ENCODE peak calls at places on chromosomes 12 and 14, in eight cellular contexts. R is heart left ventricle; D is HCT116; I is testis; M is neural progenitor cell; F is AG04450; B is CD8-positive, alpha-beta T cell; U is IMR-90. N is an unnamed sample.

GRCh38 chr12:42421844-42422779 is 96.1 kb downstream of the PPHLN1 start:
- DNase-seq in R (no peak), D (no peak), I (no peak), M (no peak), F (peak; percentile 16), B (no peak), U (peak; percentile 90), N (no peak)

GRCh38 chr14:63852271-63852816 is 460 bp upstream of the SYNE2 start:
- DNase-seq in R (no peak), D (no peak), I (no peak), M (no peak), F (no peak), B (no peak), U (peak; percentile 20), N (no peak)

GRCh38 chr14:61836184-61836583 is 74.0 kb downstream of the SNAPC1 start:
- DNase-seq in R (no peak), D (no peak), I (no peak), M (no peak), F (no peak), B (no peak), U (peak; percentile 64), N (no peak)

GRCh38 chr14:74302160-74302628 is 540 bp downstream of the ABCD4 start:
- DNase-seq in R (no peak), D (no peak), I (no peak), M (peak; percentile 43), F (no peak), B (no peak), U (peak; percentile 56), N (no peak)

GRCh38 chr14:26636571-26636970 is 38.7 kb upstream of the NOVA1 start:
- DNase-seq in R (no peak), D (no peak), I (no peak), M (no peak), F (no peak), B (no peak), U (no peak), N (no peak)

GRCh38 chr12:25051583-25052190 is 102.8 kb upstream of the BCAT1 start:
- DNase-seq in R (no peak), D (no peak), I (no peak), M (no peak), F (no peak), B (peak; percentile 56), U (no peak), N (no peak)

GRCh38 chr14:33682746-33683145 is 268.1 kb downstream of the EGLN3 start:
- DNase-seq in R (peak; percentile 72), D (no peak), I (peak; percentile 72), M (no peak), F (peak; percentile 6), B (no peak), U (peak; percentile 40), N (no peak)

GRCh38 chr14:35362911-35363374 is 41.6 kb downstream of the NFKBIA start:
- DNase-seq in R (no peak), D (no peak), I (no peak), M (no peak), F (no peak), B (no peak), U (peak; percentile 88), N (no peak)

GRCh38 chr14:21825147-21825743 is 151.6 kb upstream of the OR4E1 start:
- DNase-seq in R (no peak), D (peak; percentile 48), I (no peak), M (peak; percentile 74), F (no peak), B (peak; percentile 18), U (peak; percentile 4), N (no peak)

GRCh38 chr12:108967869-108968540 is 52.9 kb downstream of the SVOP start:
- DNase-seq in R (peak; percentile 30), D (peak; percentile 40), I (no peak), M (peak; percentile 47), F (no peak), B (no peak), U (no peak), N (no peak)

GRCh38 chr12:49244161-49244560 is 20.7 kb upstream of the TUBA1C start:
- DNase-seq in R (no peak), D (no peak), I (no peak), M (no peak), F (no peak), B (no peak), U (peak; percentile 82), N (no peak)

GRCh38 chr12:113019045-113019444 is 37.5 kb upstream of the DTX1 start:
- DNase-seq in R (no peak), D (no peak), I (no peak), M (no peak), F (no peak), B (no peak), U (no peak), N (no peak)

GRCh38 chr12:69170293-69170692 is 69.1 kb upstream of the CPSF6 start:
- DNase-seq in R (no peak), D (no peak), I (no peak), M (no peak), F (no peak), B (no peak), U (no peak), N (no peak)

GRCh38 chr12:91226-91625 is 24.7 kb downstream of the IQSEC3 start:
- DNase-seq in R (no peak), D (no peak), I (no peak), M (no peak), F (no peak), B (no peak), U (no peak), N (no peak)

GRCh38 chr12:116650585-116650984 is 87.3 kb downstream of the SPRING1 start:
- DNase-seq in R (no peak), D (no peak), I (no peak), M (no peak), F (no peak), B (no peak), U (no peak), N (no peak)

GRCh38 chr12:116646901-116647300 is 87.7 kb downstream of the MAP1LC3B2 start:
- DNase-seq in R (no peak), D (no peak), I (no peak), M (no peak), F (no peak), B (no peak), U (no peak), N (no peak)

GRCh38 chr12:116651089-116651488 is 86.8 kb downstream of the SPRING1 start:
- DNase-seq in R (no peak), D (no peak), I (no peak), M (no peak), F (no peak), B (no peak), U (no peak), N (no peak)

GRCh38 chr12:116647802-116648201 is 88.6 kb downstream of the MAP1LC3B2 start:
- DNase-seq in R (no peak), D (no peak), I (no peak), M (no peak), F (no peak), B (no peak), U (no peak), N (no peak)

DNA sequence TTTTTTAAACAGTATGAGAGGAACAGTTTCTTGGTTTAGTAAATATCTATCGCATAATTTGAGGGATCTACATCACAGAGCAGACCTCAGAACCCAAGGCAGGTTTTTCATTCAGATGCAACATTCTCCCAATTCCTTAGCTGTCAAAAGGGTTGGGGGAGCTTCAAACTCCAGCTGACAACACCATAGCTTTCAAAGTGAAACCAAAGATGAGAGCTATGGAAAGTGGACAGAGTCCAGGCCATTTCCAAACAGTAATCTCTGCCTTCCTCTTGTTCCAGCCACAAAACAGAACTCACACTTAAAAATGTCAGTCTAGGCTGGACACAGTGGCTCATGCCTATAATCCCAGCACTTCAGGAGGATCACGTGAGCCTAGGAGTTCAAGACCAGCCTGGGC is 87.8 kb downstream of the SPRING1 start:
- DNase-seq in R (no peak), D (no peak), I (no peak), M (no peak), F (no peak), B (no peak), U (no peak), N (no peak)
- H3K27me3 ChIP-seq in R (no peaks in the 10 kb centered on the region), D (no peaks in the 10 kb centered on the region), I (no peaks in the 10 kb centered on the region), M (no peaks in the 10 kb centered on the region), F (peaks cover 23% of the 10 kb centered on the region), B (no peaks in the 10 kb centered on the region), U (peaks cover 42% of the 10 kb centered on the region), N (no peaks in the 10 kb centered on the region)

DNA sequence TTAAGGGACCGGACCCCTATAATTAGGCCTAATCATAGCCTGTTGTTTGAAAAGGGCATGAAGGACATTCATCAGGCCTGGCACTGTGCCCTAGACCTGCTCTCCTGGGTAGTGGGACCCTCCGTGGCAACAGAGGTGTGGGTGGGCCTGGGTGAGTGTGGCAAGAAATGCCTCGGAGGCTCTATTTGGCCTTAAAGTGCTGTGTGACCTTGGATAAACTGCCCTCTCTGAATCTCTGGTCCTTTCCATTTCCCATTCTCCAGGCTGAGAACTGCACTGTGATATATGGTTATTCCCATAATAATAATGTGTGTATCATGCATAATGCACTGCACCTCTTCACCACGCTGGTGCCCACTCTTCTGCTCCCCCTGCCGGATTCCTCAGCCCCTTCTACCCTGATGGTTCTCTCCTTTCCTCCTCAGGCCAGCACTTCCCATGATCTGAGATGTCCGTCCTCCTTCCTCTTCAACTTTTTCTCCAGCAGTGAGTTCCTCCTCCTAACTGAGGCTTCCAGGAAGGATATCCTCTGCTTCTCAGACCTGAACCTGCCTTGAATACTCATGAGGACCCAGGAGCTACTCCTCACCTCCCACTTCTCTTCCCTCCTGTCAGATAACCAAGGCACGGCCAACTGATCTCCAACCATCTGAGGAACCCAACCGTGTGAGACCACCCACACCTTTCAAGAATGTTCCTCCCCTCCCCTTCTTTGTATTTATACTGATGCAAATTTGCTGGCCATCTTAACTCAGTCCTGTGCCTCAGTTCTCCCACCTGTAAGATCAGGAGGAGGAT is 111.0 kb upstream of the PZP start:
- DNase-seq in R (no peak), D (no peak), I (no peak), M (peak; percentile 20), F (no peak), B (no peak), U (no peak), N (no peak)
- TF ChIP-seq CTCF in R (peak; percentile 14), D (no peak), I (no peak), M (no peak), F (no peak), B (no peak), U (no peak), N (no peak)

GRCh38 chr14:106792543-106792942 is 1266.2 kb downstream of the TMEM121 start:
- DNase-seq in R (no peak), D (no peak), I (no peak), M (no peak), F (no peak), B (no peak), U (no peak), N (no peak)
- H3K9me3 ChIP-seq in R (no peaks in the 10 kb centered on the region), D (peaks cover 4% of the 10 kb centered on the region), I (no peaks in the 10 kb centered on the region), M (peaks cover 28% of the 10 kb centered on the region), F (peaks cover 28% of the 10 kb centered on the region), B (no peaks in the 10 kb centered on the region), U (peaks cover 13% of the 10 kb centered on the region), N (no peaks in the 10 kb centered on the region)

DNA sequence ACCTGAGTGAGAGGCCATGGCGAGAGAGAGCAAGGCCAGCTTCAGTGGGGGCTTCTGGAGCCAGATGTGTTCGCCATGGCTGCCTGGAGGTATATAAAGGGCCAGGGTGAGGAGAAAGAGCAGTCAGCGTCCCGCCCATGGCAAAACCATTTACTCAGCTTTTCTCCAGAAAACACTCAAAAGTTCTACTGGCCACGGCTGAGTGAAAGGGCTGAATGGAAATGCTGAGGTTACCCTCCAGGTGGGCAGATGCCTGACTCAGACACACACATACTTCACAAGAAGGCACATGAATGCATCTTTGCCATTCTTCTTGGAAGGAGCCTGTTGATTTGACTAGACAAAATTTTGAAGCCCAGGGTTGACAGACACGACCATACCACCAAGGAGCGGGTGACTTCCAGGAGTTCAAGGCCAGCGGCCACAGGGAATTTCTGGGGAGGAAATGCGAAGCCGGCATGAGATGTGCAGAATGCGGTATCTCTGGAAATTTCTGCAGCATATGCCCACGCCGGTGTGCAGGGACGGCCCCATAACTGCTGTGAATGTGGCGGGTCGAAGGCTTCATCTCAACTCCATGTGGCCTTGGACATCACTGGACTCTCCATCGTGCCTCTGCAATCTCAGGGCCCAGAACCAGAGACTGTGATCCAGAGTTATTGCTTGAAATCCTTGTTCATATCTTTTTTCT is at the start of gene IL31:
- DNase-seq in R (no peak), D (no peak), I (no peak), M (no peak), F (no peak), B (no peak), U (no peak), N (no peak)
- H3K27me3 ChIP-seq in R (no peaks in the 10 kb centered on the region), D (no peaks in the 10 kb centered on the region), I (no peaks in the 10 kb centered on the region), M (no peaks in the 10 kb centered on the region), F (peaks cover 8% of the 10 kb centered on the region), B (no peaks in the 10 kb centered on the region), U (peaks cover 14% of the 10 kb centered on the region), N (no peaks in the 10 kb centered on the region)